ENCODE peak calls at places on chromosomes 11 and 22, in nine cellular contexts. One of them, this sample, is unnamed.
A peak's percentile ranks its signal among the peaks of the same experiment; 100 is the strongest.

GRCh38 chr11:116930177-116930576 is 92.8 kb upstream of the APOA1 start:
- DNase-seq in ascending aorta: no peak
- DNase-seq in mucosa of gallbladder: peak; percentile 16
- DNase-seq in pulmonary artery endothelial cell: no peak
- DNase-seq in GM03348: no peak
- DNase-seq in iPS-NIHi11: no peak
- DNase-seq in H7: no peak
- DNase-seq in body of pancreas: no peak
- DNase-seq in astrocyte of the hippocampus: peak; percentile 61
- DNase-seq in this sample: no peak

GRCh38 chr11:45607995-45608394 is 57.4 kb downstream of the CHST1 start:
- DNase-seq in ascending aorta: no peak
- DNase-seq in mucosa of gallbladder: peak; percentile 36
- DNase-seq in pulmonary artery endothelial cell: no peak
- DNase-seq in GM03348: no peak
- DNase-seq in iPS-NIHi11: no peak
- DNase-seq in H7: no peak
- DNase-seq in body of pancreas: no peak
- DNase-seq in astrocyte of the hippocampus: no peak
- DNase-seq in this sample: no peak

GRCh38 chr11:88340366-88340930 is 2.9 kb upstream of the CTSC start:
- DNase-seq in ascending aorta: no peak
- DNase-seq in mucosa of gallbladder: no peak
- DNase-seq in pulmonary artery endothelial cell: no peak
- DNase-seq in GM03348: no peak
- DNase-seq in iPS-NIHi11: no peak
- DNase-seq in H7: no peak
- DNase-seq in body of pancreas: no peak
- DNase-seq in astrocyte of the hippocampus: peak; percentile 38
- DNase-seq in this sample: no peak

GRCh38 chr11:69711824-69712801 is 8.3 kb upstream of the FGF19 start:
- DNase-seq in ascending aorta: no peak
- DNase-seq in mucosa of gallbladder: no peak
- DNase-seq in pulmonary artery endothelial cell: no peak
- DNase-seq in GM03348: no peak
- DNase-seq in iPS-NIHi11: no peak
- DNase-seq in H7: peak; percentile 69
- DNase-seq in body of pancreas: no peak
- DNase-seq in astrocyte of the hippocampus: no peak
- DNase-seq in this sample: no peak

GRCh38 chr11:129974237-129974636 is 28.4 kb downstream of the PRDM10 start:
- DNase-seq in ascending aorta: no peak
- DNase-seq in mucosa of gallbladder: no peak
- DNase-seq in pulmonary artery endothelial cell: no peak
- DNase-seq in GM03348: no peak
- DNase-seq in iPS-NIHi11: no peak
- DNase-seq in H7: no peak
- DNase-seq in body of pancreas: no peak
- DNase-seq in astrocyte of the hippocampus: no peak
- DNase-seq in this sample: no peak

GRCh38 chr11:12478743-12479142 is 101.4 kb downstream of the PARVA start:
- DNase-seq in ascending aorta: no peak
- DNase-seq in mucosa of gallbladder: no peak
- DNase-seq in pulmonary artery endothelial cell: no peak
- DNase-seq in GM03348: no peak
- DNase-seq in iPS-NIHi11: no peak
- DNase-seq in H7: no peak
- DNase-seq in body of pancreas: no peak
- DNase-seq in astrocyte of the hippocampus: peak; percentile 49
- DNase-seq in this sample: no peak

GRCh38 chr22:46367707-46368191 is 32.2 kb downstream of the TRMU start:
- DNase-seq in ascending aorta: no peak
- DNase-seq in mucosa of gallbladder: peak; percentile 68
- DNase-seq in pulmonary artery endothelial cell: no peak
- DNase-seq in GM03348: peak; percentile 92
- DNase-seq in iPS-NIHi11: peak; percentile 96
- DNase-seq in H7: peak; percentile 98
- DNase-seq in body of pancreas: peak; percentile 86
- DNase-seq in astrocyte of the hippocampus: peak; percentile 82
- DNase-seq in this sample: peak; percentile 50

GRCh38 chr11:119204066-119204465 is 2.1 kb upstream of the CBL start:
- DNase-seq in ascending aorta: no peak
- DNase-seq in mucosa of gallbladder: no peak
- DNase-seq in pulmonary artery endothelial cell: no peak
- DNase-seq in GM03348: no peak
- DNase-seq in iPS-NIHi11: no peak
- DNase-seq in H7: no peak
- DNase-seq in body of pancreas: no peak
- DNase-seq in astrocyte of the hippocampus: no peak
- DNase-seq in this sample: no peak

GRCh38 chr11:2260491-2261364 is 9.7 kb downstream of the ASCL2 start:
- DNase-seq in ascending aorta: peak; percentile 57
- DNase-seq in mucosa of gallbladder: no peak
- DNase-seq in pulmonary artery endothelial cell: no peak
- DNase-seq in GM03348: peak; percentile 10
- DNase-seq in iPS-NIHi11: no peak
- DNase-seq in H7: peak; percentile 49
- DNase-seq in body of pancreas: peak; percentile 8
- DNase-seq in astrocyte of the hippocampus: no peak
- DNase-seq in this sample: no peak

GRCh38 chr11:61577383-61578118 is 3.3 kb downstream of the SYT7 start:
- DNase-seq in ascending aorta: no peak
- DNase-seq in mucosa of gallbladder: no peak
- DNase-seq in pulmonary artery endothelial cell: no peak
- DNase-seq in GM03348: no peak
- DNase-seq in iPS-NIHi11: peak; percentile 69
- DNase-seq in H7: peak; percentile 83
- DNase-seq in body of pancreas: no peak
- DNase-seq in astrocyte of the hippocampus: no peak
- DNase-seq in this sample: no peak

GRCh38 chr11:110128161-110128560 is 35.0 kb downstream of the ZC3H12C start:
- DNase-seq in ascending aorta: no peak
- DNase-seq in mucosa of gallbladder: no peak
- DNase-seq in pulmonary artery endothelial cell: no peak
- DNase-seq in GM03348: peak; percentile 44
- DNase-seq in iPS-NIHi11: peak; percentile 31
- DNase-seq in H7: no peak
- DNase-seq in body of pancreas: no peak
- DNase-seq in astrocyte of the hippocampus: peak; percentile 50
- DNase-seq in this sample: peak; percentile 35

GRCh38 chr11:66543263-66544107 is 2.4 kb downstream of the ZDHHC24 start:
- DNase-seq in ascending aorta: peak; percentile 75
- DNase-seq in mucosa of gallbladder: peak; percentile 45
- DNase-seq in pulmonary artery endothelial cell: peak; percentile 41
- DNase-seq in GM03348: no peak
- DNase-seq in iPS-NIHi11: no peak
- DNase-seq in H7: peak; percentile 80
- DNase-seq in body of pancreas: peak; percentile 28
- DNase-seq in astrocyte of the hippocampus: peak; percentile 83
- DNase-seq in this sample: no peak

GRCh38 chr22:35631597-35631996 is 14.5 kb upstream of the MB start:
- DNase-seq in ascending aorta: no peak
- DNase-seq in mucosa of gallbladder: peak; percentile 36
- DNase-seq in pulmonary artery endothelial cell: no peak
- DNase-seq in GM03348: no peak
- DNase-seq in iPS-NIHi11: peak; percentile 75
- DNase-seq in H7: peak; percentile 83
- DNase-seq in body of pancreas: peak; percentile 47
- DNase-seq in astrocyte of the hippocampus: peak; percentile 50
- DNase-seq in this sample: no peak

GRCh38 chr11:4127357-4127756 is 32.8 kb downstream of the RRM1 start:
- DNase-seq in ascending aorta: no peak
- DNase-seq in mucosa of gallbladder: no peak
- DNase-seq in pulmonary artery endothelial cell: no peak
- DNase-seq in GM03348: no peak
- DNase-seq in iPS-NIHi11: no peak
- DNase-seq in H7: no peak
- DNase-seq in body of pancreas: no peak
- DNase-seq in astrocyte of the hippocampus: no peak
- DNase-seq in this sample: no peak